ENCODE peak calls at places on chromosomes 4 and X, in five cellular contexts. One of them, this sample, is unnamed.

GRCh38 chr4:17082186-17082585 is 183.7 kb upstream of the LDB2 start:
- DNase-seq in stomach: no peak
- DNase-seq in esophagus squamous epithelium: no peak
- DNase-seq in tibial nerve: no peak
- DNase-seq in heart left ventricle: no peak
- DNase-seq in this sample: no peak

GRCh38 chr4:159018062-159018629 is 84.7 kb upstream of the RAPGEF2 start:
- DNase-seq in stomach: no peak
- DNase-seq in esophagus squamous epithelium: no peak
- DNase-seq in tibial nerve: no peak
- DNase-seq in heart left ventricle: no peak
- DNase-seq in this sample: no peak

GRCh38 chr4:39231660-39232059 is 49.3 kb downstream of the WDR19 start:
- DNase-seq in stomach: no peak
- DNase-seq in esophagus squamous epithelium: no peak
- DNase-seq in tibial nerve: no peak
- DNase-seq in heart left ventricle: no peak
- DNase-seq in this sample: no peak

GRCh38 chrX:11244641-11245040 is 48.6 kb upstream of the AMELX start:
- DNase-seq in stomach: no peak
- DNase-seq in esophagus squamous epithelium: no peak
- DNase-seq in tibial nerve: peak
- DNase-seq in heart left ventricle: no peak
- DNase-seq in this sample: no peak

GRCh38 chr4:2862528-2862927 is 18.9 kb downstream of the ADD1 start:
- DNase-seq in stomach: no peak
- DNase-seq in esophagus squamous epithelium: no peak
- DNase-seq in tibial nerve: no peak
- DNase-seq in heart left ventricle: no peak
- DNase-seq in this sample: no peak

GRCh38 chr4:127586922-127587571 is 45.7 kb upstream of the INTU start:
- DNase-seq in stomach: no peak
- DNase-seq in esophagus squamous epithelium: no peak
- DNase-seq in tibial nerve: no peak
- DNase-seq in heart left ventricle: no peak
- DNase-seq in this sample: no peak

GRCh38 chr4:111178231-111178630 is 555.4 kb upstream of the PITX2 start:
- DNase-seq in stomach: no peak
- DNase-seq in esophagus squamous epithelium: no peak
- DNase-seq in tibial nerve: no peak
- DNase-seq in heart left ventricle: no peak
- DNase-seq in this sample: no peak

GRCh38 chrX:24426340-24426913 is 38.7 kb upstream of the PDK3 start:
- DNase-seq in stomach: no peak
- DNase-seq in esophagus squamous epithelium: no peak
- DNase-seq in tibial nerve: no peak
- DNase-seq in heart left ventricle: no peak
- DNase-seq in this sample: no peak

GRCh38 chr4:48216563-48216962 is 53.1 kb downstream of the TEC start:
- DNase-seq in stomach: no peak
- DNase-seq in esophagus squamous epithelium: no peak
- DNase-seq in tibial nerve: no peak
- DNase-seq in heart left ventricle: no peak
- DNase-seq in this sample: no peak

GRCh38 chr4:48215977-48216376 is 53.7 kb downstream of the TEC start:
- DNase-seq in stomach: no peak
- DNase-seq in esophagus squamous epithelium: no peak
- DNase-seq in tibial nerve: no peak
- DNase-seq in heart left ventricle: no peak
- DNase-seq in this sample: no peak

GRCh38 chr4:48212165-48212564 is 57.5 kb downstream of the TEC start:
- DNase-seq in stomach: no peak
- DNase-seq in esophagus squamous epithelium: no peak
- DNase-seq in tibial nerve: no peak
- DNase-seq in heart left ventricle: no peak
- DNase-seq in this sample: no peak
- TF ChIP-seq POLR2A in stomach: no peak
- TF ChIP-seq POLR2A in esophagus squamous epithelium: no peak
- TF ChIP-seq POLR2A in tibial nerve: no peak
- TF ChIP-seq POLR2A in heart left ventricle: no peak
- TF ChIP-seq POLR2A in this sample: no peak

DNA sequence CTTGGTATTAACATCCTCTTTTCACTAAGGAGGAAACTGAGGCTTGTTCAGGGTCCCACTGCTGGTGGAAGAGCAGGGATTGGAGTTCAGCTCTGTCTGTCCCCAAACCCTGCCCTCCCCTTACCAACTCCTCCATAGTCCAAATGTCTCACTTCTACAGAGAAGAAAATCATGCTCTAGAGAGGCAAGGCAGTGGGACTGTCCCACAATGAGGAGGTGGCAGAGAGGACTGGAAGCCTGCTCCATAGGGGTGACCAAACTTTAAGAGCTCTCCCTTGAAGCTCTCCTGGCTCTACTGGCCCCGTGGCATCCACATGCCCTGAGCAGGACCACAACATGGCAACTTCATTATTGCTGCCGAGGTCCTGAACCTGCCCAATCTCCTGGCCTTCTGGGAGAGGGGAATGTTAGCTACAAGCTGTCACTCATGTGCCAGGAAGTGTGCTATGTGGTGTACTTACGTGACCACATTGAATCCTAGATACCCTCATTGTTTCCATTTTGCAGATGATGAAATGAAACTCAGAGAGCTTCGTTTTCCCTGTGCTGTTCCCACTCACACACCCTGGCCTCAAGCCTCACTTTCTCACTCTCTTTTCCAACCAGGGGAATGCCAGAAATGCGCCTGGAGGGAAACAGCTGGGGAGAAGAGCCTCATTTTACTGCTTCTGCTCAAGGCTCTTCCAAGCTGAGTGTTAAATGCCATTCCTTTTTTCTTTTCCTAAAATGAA is 71.5 kb downstream of the ANAPC4 start:
- DNase-seq in stomach: no peak
- DNase-seq in esophagus squamous epithelium: no peak
- DNase-seq in tibial nerve: no peak
- DNase-seq in heart left ventricle: no peak
- DNase-seq in this sample: no peak
- H3K27ac ChIP-seq in stomach: no peak
- H3K27ac ChIP-seq in esophagus squamous epithelium: no peak
- H3K27ac ChIP-seq in tibial nerve: no peak
- H3K27ac ChIP-seq in heart left ventricle: no peak
- H3K27ac ChIP-seq in this sample: no peak

GRCh38 chrX:118975831-118976598 is 1.6 kb downstream of the LONRF3 start:
- DNase-seq in stomach: peak
- DNase-seq in esophagus squamous epithelium: no peak
- DNase-seq in tibial nerve: peak
- DNase-seq in heart left ventricle: peak
- DNase-seq in this sample: peak
- TF ChIP-seq POLR2A in stomach: no peak
- TF ChIP-seq POLR2A in esophagus squamous epithelium: no peak
- TF ChIP-seq POLR2A in tibial nerve: peak
- TF ChIP-seq POLR2A in heart left ventricle: no peak
- TF ChIP-seq POLR2A in this sample: no peak

DNA sequence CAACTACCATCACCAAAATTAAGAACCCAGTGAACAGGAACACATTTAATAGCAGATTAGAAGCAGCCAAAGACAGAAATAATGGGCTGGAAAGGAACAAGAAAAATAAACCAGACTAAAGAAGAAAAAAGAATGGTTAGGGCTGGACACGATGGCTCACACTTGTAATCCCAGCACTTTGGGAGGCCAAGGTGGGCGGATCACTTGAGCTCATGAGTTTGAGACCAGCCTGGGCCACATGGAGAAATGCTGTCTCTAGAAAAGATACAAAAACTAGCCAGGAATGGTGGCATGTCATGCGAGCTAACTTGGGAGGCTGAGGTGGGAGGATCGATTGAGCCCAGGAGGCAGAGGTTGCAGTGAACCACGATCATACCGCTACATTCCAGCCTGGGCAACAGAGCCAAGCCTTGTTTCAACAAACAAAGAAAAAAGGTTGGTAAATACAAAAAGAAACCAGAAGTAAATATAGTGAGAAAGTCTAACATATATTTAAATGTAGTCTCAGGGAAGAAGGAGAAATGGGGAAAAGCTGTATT is 102.0 kb downstream of the AFAP1 start:
- DNase-seq in stomach: no peak
- DNase-seq in esophagus squamous epithelium: no peak
- DNase-seq in tibial nerve: no peak
- DNase-seq in heart left ventricle: no peak
- DNase-seq in this sample: no peak
- H3K27ac ChIP-seq in stomach: peak
- H3K27ac ChIP-seq in esophagus squamous epithelium: no peak
- H3K27ac ChIP-seq in tibial nerve: no peak
- H3K27ac ChIP-seq in heart left ventricle: peak
- H3K27ac ChIP-seq in this sample: no peak

GRCh38 chrX:19343462-19344206 is at the start of gene PDHA1:
- DNase-seq in stomach: peak
- DNase-seq in esophagus squamous epithelium: peak
- DNase-seq in tibial nerve: peak
- DNase-seq in heart left ventricle: peak
- DNase-seq in this sample: peak
- TF ChIP-seq POLR2A in stomach: no peak
- TF ChIP-seq POLR2A in esophagus squamous epithelium: no peak
- TF ChIP-seq POLR2A in tibial nerve: no peak
- TF ChIP-seq POLR2A in heart left ventricle: peak
- TF ChIP-seq POLR2A in this sample: peak

GRCh38 chr4:139910106-139910505 is 243.9 kb downstream of the MAML3 start:
- DNase-seq in stomach: no peak
- DNase-seq in esophagus squamous epithelium: no peak
- DNase-seq in tibial nerve: no peak
- DNase-seq in heart left ventricle: no peak
- DNase-seq in this sample: no peak

GRCh38 chr4:139912423-139912822 is 241.6 kb downstream of the MAML3 start:
- DNase-seq in stomach: no peak
- DNase-seq in esophagus squamous epithelium: no peak
- DNase-seq in tibial nerve: no peak
- DNase-seq in heart left ventricle: no peak
- DNase-seq in this sample: no peak

GRCh38 chr4:139913995-139914394 is 240.0 kb downstream of the MAML3 start:
- DNase-seq in stomach: no peak
- DNase-seq in esophagus squamous epithelium: no peak
- DNase-seq in tibial nerve: no peak
- DNase-seq in heart left ventricle: no peak
- DNase-seq in this sample: no peak

GRCh38 chr4:139916041-139916440 is 237.9 kb downstream of the MAML3 start:
- DNase-seq in stomach: no peak
- DNase-seq in esophagus squamous epithelium: no peak
- DNase-seq in tibial nerve: no peak
- DNase-seq in heart left ventricle: no peak
- DNase-seq in this sample: no peak

DNA sequence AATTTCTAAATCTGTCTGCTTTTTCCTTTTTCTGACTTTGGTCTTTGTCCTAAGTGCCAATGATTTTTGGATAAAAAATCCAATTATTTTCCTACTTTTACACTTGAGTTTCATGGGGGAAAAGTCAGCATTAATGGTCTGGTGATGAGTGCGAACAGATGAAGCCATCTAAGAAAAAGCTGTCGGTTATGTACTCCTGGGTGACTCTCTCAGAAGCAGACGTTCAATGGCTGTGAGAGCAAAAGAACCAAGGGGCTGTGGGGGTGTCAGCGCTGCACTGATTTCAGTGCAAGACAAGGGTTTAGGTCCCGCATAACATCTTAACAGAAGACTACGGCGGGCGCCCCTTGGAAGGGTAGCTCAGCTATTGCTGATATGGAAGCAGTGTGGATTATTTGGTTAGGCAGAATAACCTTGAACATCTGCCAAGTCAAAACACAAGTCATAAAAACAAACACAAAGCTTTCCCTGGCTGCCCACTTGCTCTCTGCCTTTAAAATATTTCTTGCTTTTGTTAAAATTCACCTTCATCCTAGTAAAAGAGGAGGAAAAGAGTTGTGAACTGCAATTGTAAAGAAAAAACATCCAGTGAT is 240.5 kb downstream of the MAML3 start:
- DNase-seq in stomach: peak
- DNase-seq in esophagus squamous epithelium: no peak
- DNase-seq in tibial nerve: no peak
- DNase-seq in heart left ventricle: no peak
- DNase-seq in this sample: no peak
- H3K27ac ChIP-seq in stomach: peak
- H3K27ac ChIP-seq in esophagus squamous epithelium: no peak
- H3K27ac ChIP-seq in tibial nerve: peak
- H3K27ac ChIP-seq in heart left ventricle: no peak
- H3K27ac ChIP-seq in this sample: peak

This sample was measured in spleen.